ENCODE peak calls at places on chromosomes 11 and 22, in eight cellular contexts. H, X, E, C, I, J, K and N are unnamed samples.

GRCh38 chr11:62245271-62245753 is 3.3 kb downstream of the SCGB1D2 start:
- DNase-seq in H (peak), X (no peak), E (no peak), C (peak), I (peak), J (peak), K (no peak), N (no peak)

GRCh38 chr11:3095712-3096361 is 38.6 kb upstream of the CARS1 start:
- DNase-seq in H (peak), X (no peak), E (no peak), C (peak), I (no peak), J (no peak), K (peak), N (no peak)

GRCh38 chr11:72723508-72723907 is 28.7 kb downstream of the ARAP1 start:
- DNase-seq in H (no peak), X (no peak), E (no peak), C (peak), I (no peak), J (no peak), K (no peak), N (no peak)

GRCh38 chr11:61372659-61373058 is 10.5 kb downstream of the TMEM138 start:
- DNase-seq in H (no peak), X (no peak), E (no peak), C (no peak), I (peak), J (no peak), K (no peak), N (no peak)

GRCh38 chr11:1335264-1335810 is 25.9 kb upstream of the TOLLIP start:
- DNase-seq in H (no peak), X (no peak), E (no peak), C (no peak), I (no peak), J (no peak), K (no peak), N (no peak)

GRCh38 chr22:17149073-17149815 is 9.8 kb downstream of the HDHD5 start:
- DNase-seq in H (no peak), X (no peak), E (no peak), C (peak), I (no peak), J (no peak), K (no peak), N (no peak)

GRCh38 chr11:32116668-32117067 is 25.8 kb downstream of the RCN1 start:
- DNase-seq in H (no peak), X (no peak), E (no peak), C (no peak), I (no peak), J (no peak), K (no peak), N (no peak)

GRCh38 chr11:8066911-8067455 is 14.0 kb upstream of the TUB start:
- DNase-seq in H (peak), X (no peak), E (no peak), C (peak), I (no peak), J (no peak), K (no peak), N (no peak)

GRCh38 chr11:1391165-1392010 is 1.7 kb downstream of the BRSK2 start:
- DNase-seq in H (peak), X (no peak), E (no peak), C (no peak), I (peak), J (no peak), K (no peak), N (no peak)

GRCh38 chr11:107564877-107565218 is 687 bp downstream of the ALKBH8 start:
- DNase-seq in H (no peak), X (no peak), E (no peak), C (no peak), I (no peak), J (no peak), K (no peak), N (no peak)

GRCh38 chr11:133929401-133930052 is 27.2 kb downstream of the IGSF9B start:
- DNase-seq in H (no peak), X (no peak), E (no peak), C (no peak), I (no peak), J (no peak), K (no peak), N (no peak)

GRCh38 chr11:117502285-117502856 is 174.7 kb downstream of the CEP164 start:
- DNase-seq in H (no peak), X (no peak), E (no peak), C (no peak), I (peak), J (no peak), K (no peak), N (no peak)

GRCh38 chr11:102599642-102600261 is 25.4 kb downstream of the MMP20 start:
- DNase-seq in H (no peak), X (peak), E (no peak), C (no peak), I (no peak), J (peak), K (no peak), N (no peak)

GRCh38 chr11:6391548-6392134 is 1.4 kb downstream of the SMPD1 start:
- DNase-seq in H (no peak), X (no peak), E (no peak), C (no peak), I (no peak), J (no peak), K (no peak), N (no peak)

GRCh38 chr11:112874959-112875358 is 86.3 kb upstream of the NCAM1 start:
- DNase-seq in H (no peak), X (no peak), E (no peak), C (no peak), I (no peak), J (no peak), K (no peak), N (no peak)

GRCh38 chr22:23053912-23054530 is 16.3 kb upstream of the GNAZ start:
- DNase-seq in H (peak), X (no peak), E (no peak), C (no peak), I (no peak), J (no peak), K (peak), N (no peak)

GRCh38 chr22:46172522-46172921 is 22.2 kb downstream of the PPARA start:
- DNase-seq in H (no peak), X (no peak), E (no peak), C (no peak), I (no peak), J (no peak), K (no peak), N (no peak)

GRCh38 chr11:91394718-91395414 is 829.8 kb upstream of the FAT3 start:
- DNase-seq in H (no peak), X (no peak), E (no peak), C (no peak), I (no peak), J (no peak), K (no peak), N (no peak)

GRCh38 chr11:68216171-68216938 is 3.3 kb upstream of the KMT5B start:
- DNase-seq in H (no peak), X (no peak), E (no peak), C (peak), I (no peak), J (no peak), K (peak), N (peak)

GRCh38 chr11:69319255-69320106 is 25.5 kb downstream of the MYEOV start:
- DNase-seq in H (no peak), X (no peak), E (no peak), C (no peak), I (no peak), J (no peak), K (no peak), N (no peak)

GRCh38 chr11:134257101-134257500 is 3.7 kb downstream of the ACAD8 start:
- DNase-seq in H (no peak), X (no peak), E (no peak), C (no peak), I (no peak), J (no peak), K (no peak), N (no peak)

GRCh38 chr11:68053117-68053516 is 14.3 kb downstream of the TCIRG1 start:
- DNase-seq in H (no peak), X (no peak), E (no peak), C (no peak), I (no peak), J (peak), K (no peak), N (no peak)

GRCh38 chr22:31295831-31296230 is 3.5 kb upstream of the PIK3IP1 start:
- DNase-seq in H (no peak), X (no peak), E (no peak), C (no peak), I (no peak), J (no peak), K (no peak), N (no peak)

GRCh38 chr11:32374261-32374711 is 61.1 kb downstream of the WT1 start:
- DNase-seq in H (peak), X (peak), E (no peak), C (no peak), I (peak), J (peak), K (no peak), N (no peak)

GRCh38 chr11:47358731-47359051 is 6.2 kb upstream of the MYBPC3 start:
- DNase-seq in H (no peak), X (no peak), E (no peak), C (no peak), I (no peak), J (no peak), K (no peak), N (no peak)

GRCh38 chr22:37804502-37804885 is 3.2 kb upstream of the GCAT start:
- DNase-seq in H (peak), X (no peak), E (no peak), C (no peak), I (peak), J (no peak), K (no peak), N (no peak)

GRCh38 chr11:12508151-12508740 is 130.9 kb downstream of the PARVA start:
- DNase-seq in H (no peak), X (no peak), E (peak), C (no peak), I (no peak), J (no peak), K (no peak), N (no peak)

GRCh38 chr11:73393479-73394415 is 17.5 kb downstream of the RELT start:
- DNase-seq in H (peak), X (peak), E (peak), C (peak), I (peak), J (no peak), K (peak), N (peak)

GRCh38 chr11:69554849-69555248 is 73.4 kb downstream of the LINC01488 start:
- DNase-seq in H (no peak), X (no peak), E (no peak), C (no peak), I (no peak), J (no peak), K (peak), N (no peak)

GRCh38 chr22:37503850-37504249 is 15.4 kb downstream of the CARD10 start:
- DNase-seq in H (no peak), X (no peak), E (no peak), C (peak), I (no peak), J (no peak), K (no peak), N (no peak)

GRCh38 chr11:45083544-45084087 is 62.8 kb upstream of the PRDM11 start:
- DNase-seq in H (peak), X (no peak), E (no peak), C (no peak), I (peak), J (no peak), K (no peak), N (no peak)

GRCh38 chr11:41289408-41289807 is 170.0 kb downstream of the LRRC4C start:
- DNase-seq in H (no peak), X (no peak), E (no peak), C (no peak), I (peak), J (no peak), K (no peak), N (no peak)

GRCh38 chr11:59173964-59174663 is 2.2 kb downstream of the DTX4 start:
- DNase-seq in H (peak), X (no peak), E (no peak), C (peak), I (peak), J (peak), K (no peak), N (peak)

GRCh38 chr11:48154162-48154561 is 62.4 kb upstream of the OR4B1 start:
- DNase-seq in H (no peak), X (no peak), E (no peak), C (no peak), I (no peak), J (no peak), K (no peak), N (no peak)

GRCh38 chr11:76990628-76991027 is 43.6 kb upstream of the B3GNT6 start:
- DNase-seq in H (no peak), X (no peak), E (no peak), C (no peak), I (no peak), J (no peak), K (no peak), N (no peak)
- TF ChIP-seq POLR2AphosphoS5 in H (no peak), X (no peak), E (no peak), C (no peak), I (no peak), J (no peak), K (no peak), N (no peak)

GRCh38 chr11:94132823-94133408 is 4.3 kb downstream of the PANX1 start:
- DNase-seq in H (no peak), X (no peak), E (no peak), C (no peak), I (no peak), J (no peak), K (no peak), N (no peak)

GRCh38 chr11:94132152-94132558 is 3.5 kb downstream of the PANX1 start:
- DNase-seq in H (peak), X (no peak), E (no peak), C (no peak), I (no peak), J (no peak), K (no peak), N (no peak)

GRCh38 chr11:94131363-94132115 is 2.9 kb downstream of the PANX1 start:
- DNase-seq in H (peak), X (no peak), E (no peak), C (no peak), I (no peak), J (no peak), K (no peak), N (no peak)

GRCh38 chr11:94134651-94135512 is 6.2 kb downstream of the PANX1 start:
- DNase-seq in H (no peak), X (no peak), E (no peak), C (peak), I (no peak), J (no peak), K (no peak), N (no peak)

DNA sequence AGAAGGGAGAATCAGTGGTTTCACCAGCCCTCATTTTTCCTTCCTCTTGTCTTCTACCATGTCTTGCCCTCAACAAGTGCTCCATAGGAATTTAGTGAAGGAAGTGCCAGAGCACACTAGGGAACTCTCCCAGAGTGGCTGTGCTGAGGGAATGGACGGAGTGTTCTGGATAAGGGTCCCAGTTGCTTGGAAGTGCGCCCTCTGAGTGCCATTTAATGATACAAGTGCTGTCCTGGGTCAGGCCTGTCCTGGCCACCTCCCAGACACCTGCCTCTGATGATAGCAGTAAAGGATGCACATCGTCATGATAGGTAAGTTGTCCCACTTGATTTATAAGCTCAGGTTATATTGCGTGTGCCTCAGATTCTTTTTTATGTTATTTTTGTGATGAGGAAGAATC is 5.1 kb downstream of the PANX1 start:
- DNase-seq in H (no peak), X (no peak), E (no peak), C (no peak), I (no peak), J (no peak), K (no peak), N (no peak)
- H3K27ac ChIP-seq in H (no peak), X (no peak), E (no peak), C (no peak), I (no peak), J (no peak), K (no peak), N (no peak)

DNA sequence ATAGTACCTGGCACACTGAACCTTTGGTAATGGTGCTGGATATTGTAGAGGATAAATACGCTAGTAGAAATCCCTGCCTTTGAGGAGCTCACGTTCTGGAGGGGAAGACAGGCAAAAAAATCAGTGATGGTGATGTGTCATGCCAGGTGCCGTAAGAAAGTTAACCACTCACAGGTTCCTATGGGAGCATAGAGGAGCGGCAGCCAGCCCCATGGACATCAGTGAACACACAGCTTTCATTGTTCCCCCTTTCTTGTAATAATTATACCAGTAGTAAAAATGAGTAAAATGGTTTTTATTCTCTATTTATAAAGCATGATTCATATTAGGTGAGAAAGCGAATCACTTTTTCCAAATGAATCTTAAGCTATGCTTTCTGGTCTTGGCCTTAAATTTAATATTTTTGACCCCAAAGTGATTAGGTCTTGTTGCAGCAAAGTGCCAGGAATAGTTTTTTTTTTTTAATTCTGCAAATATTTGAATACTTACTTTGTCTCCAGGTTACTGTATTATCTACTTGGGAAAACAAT is 57.9 kb downstream of the UVRAG start:
- DNase-seq in H (no peak), X (no peak), E (no peak), C (no peak), I (no peak), J (no peak), K (no peak), N (no peak)
- H3K4me3 ChIP-seq in H (no peak), X (no peak), E (no peak), C (no peak), I (no peak), J (no peak), K (no peak), N (no peak)

DNA sequence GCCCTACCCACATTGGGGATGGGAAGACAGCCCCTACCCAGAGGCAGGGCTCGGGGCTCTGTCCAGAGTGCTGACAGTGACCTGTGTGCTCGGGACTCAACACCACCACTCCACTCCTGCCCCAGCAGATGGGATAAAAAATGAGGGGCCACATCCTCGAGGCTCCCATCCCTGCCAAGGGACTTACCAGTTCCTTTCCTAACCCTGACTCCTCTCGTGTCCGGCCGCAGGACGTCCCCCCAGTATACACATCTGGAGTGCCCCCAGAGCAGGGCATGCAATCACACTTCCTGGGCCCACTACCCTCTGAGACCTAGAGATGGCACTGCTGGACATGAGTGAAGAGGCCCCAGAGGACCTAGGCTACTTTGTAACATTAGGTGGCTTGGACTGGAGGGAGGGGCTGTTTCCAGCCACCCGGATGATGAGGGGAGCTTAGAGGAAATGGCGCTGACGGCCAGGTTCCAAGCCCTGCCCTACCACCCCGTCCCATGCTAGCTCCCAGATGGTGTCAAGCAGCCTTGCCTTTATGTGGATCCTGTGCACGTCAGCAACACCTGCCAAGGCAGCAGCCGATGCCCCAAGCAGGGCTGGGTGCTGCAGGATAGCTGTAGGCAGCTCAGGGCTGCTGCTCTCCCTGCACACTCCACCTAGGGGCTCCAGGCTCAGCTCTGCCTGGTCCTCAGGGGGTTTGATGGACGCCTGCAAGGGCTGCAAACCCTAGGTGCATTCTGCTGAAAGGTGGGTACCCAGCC is 86.6 kb downstream of the DGCR2 start:
- DNase-seq in H (peak), X (no peak), E (no peak), C (peak), I (peak), J (no peak), K (no peak), N (no peak)
- TF ChIP-seq POLR2AphosphoS5 in H (no peak), X (no peak), E (no peak), C (no peak), I (peak), J (no peak), K (no peak), N (no peak)

GRCh38 chr11:16110862-16111261 is 245.5 kb downstream of the SOX6 start:
- DNase-seq in H (no peak), X (no peak), E (no peak), C (no peak), I (peak), J (no peak), K (no peak), N (no peak)

GRCh38 chr11:16114978-16115871 is 241.1 kb downstream of the SOX6 start:
- DNase-seq in H (no peak), X (no peak), E (no peak), C (no peak), I (no peak), J (no peak), K (no peak), N (no peak)

GRCh38 chr11:16114451-16114850 is 241.9 kb downstream of the SOX6 start:
- DNase-seq in H (no peak), X (no peak), E (no peak), C (no peak), I (no peak), J (no peak), K (no peak), N (no peak)

GRCh38 chr11:16111690-16112089 is 244.7 kb downstream of the SOX6 start:
- DNase-seq in H (peak), X (no peak), E (no peak), C (no peak), I (peak), J (no peak), K (no peak), N (no peak)
- H3K27ac ChIP-seq in H (no peak), X (no peak), E (peak), C (no peak), I (no peak), J (no peak), K (no peak), N (no peak)

GRCh38 chr22:41957941-41958556 is 6.1 kb downstream of the SMIM45 start:
- DNase-seq in H (no peak), X (no peak), E (no peak), C (no peak), I (peak), J (no peak), K (no peak), N (no peak)
- H3K4me3 ChIP-seq in H (peak), X (peak), E (no peak), C (peak), I (peak), J (no peak), K (no peak), N (no peak)

GRCh38 chr11:23769214-23769613 is 727.6 kb upstream of the LUZP2 start:
- DNase-seq in H (no peak), X (no peak), E (no peak), C (no peak), I (peak), J (no peak), K (no peak), N (no peak)
- TF ChIP-seq POLR2AphosphoS5 in H (no peak), X (no peak), E (no peak), C (no peak), I (no peak), J (no peak), K (no peak), N (no peak)

DNA sequence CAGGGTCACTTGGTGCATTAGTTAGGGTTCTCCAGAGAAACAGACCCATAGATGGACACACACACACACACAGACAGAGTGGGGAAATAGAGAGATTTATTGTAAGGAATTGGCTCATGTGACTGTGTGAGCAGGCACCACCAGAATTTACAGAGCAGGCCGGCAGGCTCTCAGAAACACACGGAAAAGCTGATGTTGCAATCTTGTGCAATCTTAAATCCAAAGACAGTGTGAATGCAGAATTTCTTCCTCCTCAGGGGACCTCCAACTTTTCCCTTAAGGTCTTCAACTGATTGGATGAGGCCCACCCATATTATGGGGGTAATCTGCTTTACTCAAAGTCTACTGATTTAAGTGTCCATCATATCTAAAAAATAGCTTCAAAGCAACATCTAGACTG is 49.8 kb downstream of the APIP start:
- DNase-seq in H (no peak), X (no peak), E (no peak), C (no peak), I (no peak), J (no peak), K (no peak), N (no peak)
- H3K27ac ChIP-seq in H (no peak), X (no peak), E (no peak), C (no peak), I (no peak), J (no peak), K (no peak), N (no peak)